ENCODE peak calls at places on chromosomes 2 and 18, in six cellular contexts. One of them, this sample, is unnamed.

GRCh38 chr2:114699423-114699944 is 257.0 kb downstream of the DPP10 start:
- DNase-seq in fibroblast of the aortic adventitia: no peak
- DNase-seq in fibroblast of pulmonary artery: no peak
- DNase-seq in stomach: no peak
- DNase-seq in nephron progenitor cell: no peak
- DNase-seq in Calu3: no peak
- DNase-seq in this sample: no peak

GRCh38 chr2:231933916-231934401 is 7.8 kb upstream of the NPPC start:
- DNase-seq in fibroblast of the aortic adventitia: no peak
- DNase-seq in fibroblast of pulmonary artery: no peak
- DNase-seq in stomach: peak
- DNase-seq in nephron progenitor cell: no peak
- DNase-seq in Calu3: no peak
- DNase-seq in this sample: peak

GRCh38 chr2:105791229-105791628 is 46.5 kb downstream of the NCK2 start:
- DNase-seq in fibroblast of the aortic adventitia: no peak
- DNase-seq in fibroblast of pulmonary artery: no peak
- DNase-seq in stomach: no peak
- DNase-seq in nephron progenitor cell: no peak
- DNase-seq in Calu3: no peak
- DNase-seq in this sample: no peak

GRCh38 chr18:8754995-8755955 is 49.9 kb downstream of the MTCL1 start:
- DNase-seq in fibroblast of the aortic adventitia: no peak
- DNase-seq in fibroblast of pulmonary artery: peak
- DNase-seq in stomach: no peak
- DNase-seq in nephron progenitor cell: no peak
- DNase-seq in Calu3: no peak
- DNase-seq in this sample: no peak

GRCh38 chr18:27735117-27735516 is 441.8 kb downstream of the CDH2 start:
- DNase-seq in fibroblast of the aortic adventitia: no peak
- DNase-seq in fibroblast of pulmonary artery: no peak
- DNase-seq in stomach: no peak
- DNase-seq in nephron progenitor cell: no peak
- DNase-seq in Calu3: no peak
- DNase-seq in this sample: no peak

GRCh38 chr2:183919926-183920325 is 678.4 kb upstream of the ZNF804A start:
- DNase-seq in fibroblast of the aortic adventitia: no peak
- DNase-seq in fibroblast of pulmonary artery: no peak
- DNase-seq in stomach: no peak
- DNase-seq in nephron progenitor cell: no peak
- DNase-seq in Calu3: no peak
- DNase-seq in this sample: no peak

GRCh38 chr2:234420406-234420805 is 76.5 kb downstream of the ARL4C start:
- DNase-seq in fibroblast of the aortic adventitia: no peak
- DNase-seq in fibroblast of pulmonary artery: no peak
- DNase-seq in stomach: no peak
- DNase-seq in nephron progenitor cell: peak
- DNase-seq in Calu3: no peak
- DNase-seq in this sample: no peak

GRCh38 chr2:55862269-55862668 is 61.3 kb downstream of the EFEMP1 start:
- DNase-seq in fibroblast of the aortic adventitia: peak
- DNase-seq in fibroblast of pulmonary artery: peak
- DNase-seq in stomach: no peak
- DNase-seq in nephron progenitor cell: no peak
- DNase-seq in Calu3: no peak
- DNase-seq in this sample: no peak

GRCh38 chr2:240578110-240578450 is 8.5 kb upstream of the CAPN10 start:
- DNase-seq in fibroblast of the aortic adventitia: no peak
- DNase-seq in fibroblast of pulmonary artery: no peak
- DNase-seq in stomach: no peak
- DNase-seq in nephron progenitor cell: no peak
- DNase-seq in Calu3: no peak
- DNase-seq in this sample: no peak

GRCh38 chr2:37344453-37345361 is at the start of gene QPCT:
- DNase-seq in fibroblast of the aortic adventitia: no peak
- DNase-seq in fibroblast of pulmonary artery: peak
- DNase-seq in stomach: peak
- DNase-seq in nephron progenitor cell: no peak
- DNase-seq in Calu3: peak
- DNase-seq in this sample: no peak

GRCh38 chr18:62925031-62925688 is 209.8 kb downstream of the PHLPP1 start:
- DNase-seq in fibroblast of the aortic adventitia: no peak
- DNase-seq in fibroblast of pulmonary artery: no peak
- DNase-seq in stomach: no peak
- DNase-seq in nephron progenitor cell: no peak
- DNase-seq in Calu3: no peak
- DNase-seq in this sample: no peak

GRCh38 chr2:196846295-196846694 is 37.1 kb upstream of the C2orf66 start:
- DNase-seq in fibroblast of the aortic adventitia: no peak
- DNase-seq in fibroblast of pulmonary artery: no peak
- DNase-seq in stomach: no peak
- DNase-seq in nephron progenitor cell: no peak
- DNase-seq in Calu3: no peak
- DNase-seq in this sample: no peak

GRCh38 chr18:57710226-57710625 is 88.6 kb upstream of the NARS1 start:
- DNase-seq in fibroblast of the aortic adventitia: no peak
- DNase-seq in fibroblast of pulmonary artery: no peak
- DNase-seq in stomach: no peak
- DNase-seq in nephron progenitor cell: no peak
- DNase-seq in Calu3: no peak
- DNase-seq in this sample: no peak

GRCh38 chr18:3526421-3527354 is 76.7 kb downstream of the TGIF1 start:
- DNase-seq in fibroblast of the aortic adventitia: no peak
- DNase-seq in fibroblast of pulmonary artery: peak
- DNase-seq in stomach: no peak
- DNase-seq in nephron progenitor cell: peak
- DNase-seq in Calu3: no peak
- DNase-seq in this sample: no peak

GRCh38 chr2:24121469-24121868 is 1.7 kb downstream of the PFN4 start:
- DNase-seq in fibroblast of the aortic adventitia: peak
- DNase-seq in fibroblast of pulmonary artery: no peak
- DNase-seq in stomach: no peak
- DNase-seq in nephron progenitor cell: no peak
- DNase-seq in Calu3: no peak
- DNase-seq in this sample: no peak

GRCh38 chr18:48878471-48878870 is 72.3 kb downstream of the SMAD7 start:
- DNase-seq in fibroblast of the aortic adventitia: no peak
- DNase-seq in fibroblast of pulmonary artery: no peak
- DNase-seq in stomach: no peak
- DNase-seq in nephron progenitor cell: no peak
- DNase-seq in Calu3: no peak
- DNase-seq in this sample: no peak

GRCh38 chr2:237910576-237911362 is 51.3 kb downstream of the RAMP1 start:
- DNase-seq in fibroblast of the aortic adventitia: no peak
- DNase-seq in fibroblast of pulmonary artery: no peak
- DNase-seq in stomach: no peak
- DNase-seq in nephron progenitor cell: no peak
- DNase-seq in Calu3: no peak
- DNase-seq in this sample: no peak

GRCh38 chr2:15189236-15189635 is 371.9 kb downstream of the NBAS start:
- DNase-seq in fibroblast of the aortic adventitia: peak
- DNase-seq in fibroblast of pulmonary artery: no peak
- DNase-seq in stomach: no peak
- DNase-seq in nephron progenitor cell: no peak
- DNase-seq in Calu3: no peak
- DNase-seq in this sample: no peak

GRCh38 chr2:119721462-119721861 is 38.3 kb upstream of the PTPN4 start:
- DNase-seq in fibroblast of the aortic adventitia: no peak
- DNase-seq in fibroblast of pulmonary artery: no peak
- DNase-seq in stomach: no peak
- DNase-seq in nephron progenitor cell: no peak
- DNase-seq in Calu3: no peak
- DNase-seq in this sample: no peak

GRCh38 chr2:8090748-8091700 is 590.8 kb upstream of the ID2 start:
- DNase-seq in fibroblast of the aortic adventitia: peak
- DNase-seq in fibroblast of pulmonary artery: peak
- DNase-seq in stomach: no peak
- DNase-seq in nephron progenitor cell: no peak
- DNase-seq in Calu3: peak
- DNase-seq in this sample: no peak

GRCh38 chr2:237213325-237214040 is 127.8 kb downstream of the COPS8 start:
- DNase-seq in fibroblast of the aortic adventitia: peak
- DNase-seq in fibroblast of pulmonary artery: peak
- DNase-seq in stomach: peak
- DNase-seq in nephron progenitor cell: peak
- DNase-seq in Calu3: peak
- DNase-seq in this sample: no peak

GRCh38 chr18:54720590-54720989 is 107.7 kb upstream of the RAB27B start:
- DNase-seq in fibroblast of the aortic adventitia: no peak
- DNase-seq in fibroblast of pulmonary artery: peak
- DNase-seq in stomach: no peak
- DNase-seq in nephron progenitor cell: no peak
- DNase-seq in Calu3: no peak
- DNase-seq in this sample: no peak

GRCh38 chr18:75016025-75016717 is 192.8 kb downstream of the PTGR3 start:
- DNase-seq in fibroblast of the aortic adventitia: no peak
- DNase-seq in fibroblast of pulmonary artery: no peak
- DNase-seq in stomach: no peak
- DNase-seq in nephron progenitor cell: no peak
- DNase-seq in Calu3: no peak
- DNase-seq in this sample: no peak

GRCh38 chr2:40962026-40962425 is 510.1 kb upstream of the SLC8A1 start:
- DNase-seq in fibroblast of the aortic adventitia: no peak
- DNase-seq in fibroblast of pulmonary artery: peak
- DNase-seq in stomach: no peak
- DNase-seq in nephron progenitor cell: no peak
- DNase-seq in Calu3: no peak
- DNase-seq in this sample: no peak

GRCh38 chr2:178233428-178233827 is 39.1 kb downstream of the OSBPL6 start:
- DNase-seq in fibroblast of the aortic adventitia: no peak
- DNase-seq in fibroblast of pulmonary artery: no peak
- DNase-seq in stomach: no peak
- DNase-seq in nephron progenitor cell: no peak
- DNase-seq in Calu3: no peak
- DNase-seq in this sample: no peak

GRCh38 chr2:64636105-64636873 is 17.4 kb downstream of the SERTAD2 start:
- DNase-seq in fibroblast of the aortic adventitia: no peak
- DNase-seq in fibroblast of pulmonary artery: no peak
- DNase-seq in stomach: no peak
- DNase-seq in nephron progenitor cell: no peak
- DNase-seq in Calu3: no peak
- DNase-seq in this sample: no peak
- TF ChIP-seq CTCF in fibroblast of the aortic adventitia: no peak
- TF ChIP-seq CTCF in fibroblast of pulmonary artery: no peak
- TF ChIP-seq CTCF in stomach: no peak
- TF ChIP-seq CTCF in nephron progenitor cell: no peak
- TF ChIP-seq CTCF in Calu3: no peak
- TF ChIP-seq CTCF in this sample: no peak

GRCh38 chr2:162678551-162678950 is 160.0 kb downstream of the KCNH7 start:
- DNase-seq in fibroblast of the aortic adventitia: no peak
- DNase-seq in fibroblast of pulmonary artery: no peak
- DNase-seq in stomach: no peak
- DNase-seq in nephron progenitor cell: no peak
- DNase-seq in Calu3: no peak
- DNase-seq in this sample: no peak

GRCh38 chr2:162676515-162676914 is 162.1 kb downstream of the KCNH7 start:
- DNase-seq in fibroblast of the aortic adventitia: no peak
- DNase-seq in fibroblast of pulmonary artery: no peak
- DNase-seq in stomach: no peak
- DNase-seq in nephron progenitor cell: no peak
- DNase-seq in Calu3: no peak
- DNase-seq in this sample: no peak

GRCh38 chr2:162677476-162677875 is 161.1 kb downstream of the KCNH7 start:
- DNase-seq in fibroblast of the aortic adventitia: no peak
- DNase-seq in fibroblast of pulmonary artery: peak
- DNase-seq in stomach: no peak
- DNase-seq in nephron progenitor cell: no peak
- DNase-seq in Calu3: no peak
- DNase-seq in this sample: no peak
- TF ChIP-seq CTCF in fibroblast of the aortic adventitia: no peak
- TF ChIP-seq CTCF in fibroblast of pulmonary artery: no peak
- TF ChIP-seq CTCF in stomach: no peak
- TF ChIP-seq CTCF in nephron progenitor cell: no peak
- TF ChIP-seq CTCF in Calu3: no peak
- TF ChIP-seq CTCF in this sample: no peak

GRCh38 chr2:156340818-156341481 is 8.4 kb upstream of the NR4A2 start:
- DNase-seq in fibroblast of the aortic adventitia: peak
- DNase-seq in fibroblast of pulmonary artery: no peak
- DNase-seq in stomach: no peak
- DNase-seq in nephron progenitor cell: peak
- DNase-seq in Calu3: peak
- DNase-seq in this sample: no peak
- TF ChIP-seq CTCF in fibroblast of the aortic adventitia: no peak
- TF ChIP-seq CTCF in fibroblast of pulmonary artery: no peak
- TF ChIP-seq CTCF in stomach: no peak
- TF ChIP-seq CTCF in nephron progenitor cell: no peak
- TF ChIP-seq CTCF in Calu3: no peak
- TF ChIP-seq CTCF in this sample: no peak

GRCh38 chr2:174618179-174618578 is 20.6 kb upstream of the WIPF1 start:
- DNase-seq in fibroblast of the aortic adventitia: no peak
- DNase-seq in fibroblast of pulmonary artery: no peak
- DNase-seq in stomach: no peak
- DNase-seq in nephron progenitor cell: no peak
- DNase-seq in Calu3: no peak
- DNase-seq in this sample: no peak

GRCh38 chr2:174615951-174616436 is 18.4 kb upstream of the WIPF1 start:
- DNase-seq in fibroblast of the aortic adventitia: peak
- DNase-seq in fibroblast of pulmonary artery: peak
- DNase-seq in stomach: no peak
- DNase-seq in nephron progenitor cell: no peak
- DNase-seq in Calu3: no peak
- DNase-seq in this sample: no peak

GRCh38 chr2:174617713-174618112 is 20.1 kb upstream of the WIPF1 start:
- DNase-seq in fibroblast of the aortic adventitia: no peak
- DNase-seq in fibroblast of pulmonary artery: no peak
- DNase-seq in stomach: no peak
- DNase-seq in nephron progenitor cell: no peak
- DNase-seq in Calu3: no peak
- DNase-seq in this sample: no peak

GRCh38 chr2:174614261-174614660 is 16.7 kb upstream of the WIPF1 start:
- DNase-seq in fibroblast of the aortic adventitia: peak
- DNase-seq in fibroblast of pulmonary artery: peak
- DNase-seq in stomach: no peak
- DNase-seq in nephron progenitor cell: no peak
- DNase-seq in Calu3: no peak
- DNase-seq in this sample: no peak

GRCh38 chr2:174617120-174617519 is 19.5 kb upstream of the WIPF1 start:
- DNase-seq in fibroblast of the aortic adventitia: peak
- DNase-seq in fibroblast of pulmonary artery: no peak
- DNase-seq in stomach: no peak
- DNase-seq in nephron progenitor cell: no peak
- DNase-seq in Calu3: no peak
- DNase-seq in this sample: no peak
- TF ChIP-seq CTCF in fibroblast of the aortic adventitia: no peak
- TF ChIP-seq CTCF in fibroblast of pulmonary artery: no peak
- TF ChIP-seq CTCF in stomach: no peak
- TF ChIP-seq CTCF in nephron progenitor cell: no peak
- TF ChIP-seq CTCF in Calu3: no peak
- TF ChIP-seq CTCF in this sample: no peak

This sample was measured in type B pancreatic cell.